ENCODE peak calls at places on chromosome 19, in nine cellular contexts. One of them, this sample, is unnamed. For H3K36me3, the result is how much of the 10 kb centered on the place peaks cover.

GRCh38 chr19:40613669-40614594 is 12.8 kb downstream of the LTBP4 start:
- DNase-seq in tibial nerve: peak
- DNase-seq in adrenal gland: peak
- DNase-seq in adipocyte: peak
- DNase-seq in stomach: peak
- DNase-seq in thoracic aorta: no peak
- DNase-seq in left lung: peak
- DNase-seq in IMR-90: peak
- DNase-seq in upper lobe of left lung: peak
- DNase-seq in this sample: peak

GRCh38 chr19:10780368-10780767 is 55.6 kb downstream of the TMED1 start:
- DNase-seq in tibial nerve: no peak
- DNase-seq in adrenal gland: peak
- DNase-seq in adipocyte: no peak
- DNase-seq in stomach: no peak
- DNase-seq in thoracic aorta: no peak
- DNase-seq in left lung: peak
- DNase-seq in IMR-90: peak
- DNase-seq in upper lobe of left lung: peak
- DNase-seq in this sample: no peak

GRCh38 chr19:29667941-29668340 is 2.7 kb downstream of the PLEKHF1 start:
- DNase-seq in tibial nerve: no peak
- DNase-seq in adrenal gland: no peak
- DNase-seq in adipocyte: no peak
- DNase-seq in stomach: peak
- DNase-seq in thoracic aorta: no peak
- DNase-seq in left lung: no peak
- DNase-seq in IMR-90: no peak
- DNase-seq in upper lobe of left lung: peak
- DNase-seq in this sample: no peak

GRCh38 chr19:8500158-8500557 is 2.3 kb downstream of the PRAM1 start:
- DNase-seq in tibial nerve: no peak
- DNase-seq in adrenal gland: no peak
- DNase-seq in adipocyte: no peak
- DNase-seq in stomach: no peak
- DNase-seq in thoracic aorta: no peak
- DNase-seq in left lung: no peak
- DNase-seq in IMR-90: no peak
- DNase-seq in upper lobe of left lung: peak
- DNase-seq in this sample: no peak

GRCh38 chr19:51338563-51339312 is 3.2 kb downstream of the VSIG10L start:
- DNase-seq in tibial nerve: peak
- DNase-seq in adrenal gland: peak
- DNase-seq in adipocyte: peak
- DNase-seq in stomach: peak
- DNase-seq in thoracic aorta: peak
- DNase-seq in left lung: peak
- DNase-seq in IMR-90: peak
- DNase-seq in upper lobe of left lung: peak
- DNase-seq in this sample: peak

GRCh38 chr19:55486971-55487883 is 1.0 kb upstream of the SSC5D start:
- DNase-seq in tibial nerve: peak
- DNase-seq in adrenal gland: peak
- DNase-seq in adipocyte: peak
- DNase-seq in stomach: no peak
- DNase-seq in thoracic aorta: no peak
- DNase-seq in left lung: peak
- DNase-seq in IMR-90: peak
- DNase-seq in upper lobe of left lung: no peak
- DNase-seq in this sample: peak

GRCh38 chr19:6086081-6086858 is 24.0 kb downstream of the RFX2 start:
- DNase-seq in tibial nerve: no peak
- DNase-seq in adrenal gland: no peak
- DNase-seq in adipocyte: no peak
- DNase-seq in stomach: no peak
- DNase-seq in thoracic aorta: no peak
- DNase-seq in left lung: no peak
- DNase-seq in IMR-90: peak
- DNase-seq in upper lobe of left lung: no peak
- DNase-seq in this sample: no peak

GRCh38 chr19:14114439-14114838 is 3.1 kb downstream of the PRKACA start:
- DNase-seq in tibial nerve: no peak
- DNase-seq in adrenal gland: no peak
- DNase-seq in adipocyte: no peak
- DNase-seq in stomach: no peak
- DNase-seq in thoracic aorta: no peak
- DNase-seq in left lung: no peak
- DNase-seq in IMR-90: no peak
- DNase-seq in upper lobe of left lung: no peak
- DNase-seq in this sample: no peak

GRCh38 chr19:3844596-3844995 is 24.2 kb downstream of the ZFR2 start:
- DNase-seq in tibial nerve: no peak
- DNase-seq in adrenal gland: no peak
- DNase-seq in adipocyte: peak
- DNase-seq in stomach: no peak
- DNase-seq in thoracic aorta: no peak
- DNase-seq in left lung: no peak
- DNase-seq in IMR-90: peak
- DNase-seq in upper lobe of left lung: no peak
- DNase-seq in this sample: no peak

GRCh38 chr19:7618366-7618765 is 11.0 kb downstream of the XAB2 start:
- DNase-seq in tibial nerve: no peak
- DNase-seq in adrenal gland: peak
- DNase-seq in adipocyte: peak
- DNase-seq in stomach: peak
- DNase-seq in thoracic aorta: no peak
- DNase-seq in left lung: no peak
- DNase-seq in IMR-90: no peak
- DNase-seq in upper lobe of left lung: peak
- DNase-seq in this sample: no peak

GRCh38 chr19:416416-416815 is 7.5 kb upstream of the C2CD4C start:
- DNase-seq in tibial nerve: no peak
- DNase-seq in adrenal gland: no peak
- DNase-seq in adipocyte: no peak
- DNase-seq in stomach: no peak
- DNase-seq in thoracic aorta: no peak
- DNase-seq in left lung: no peak
- DNase-seq in IMR-90: no peak
- DNase-seq in upper lobe of left lung: peak
- DNase-seq in this sample: no peak

GRCh38 chr19:55638864-55639359 is 1.9 kb upstream of the ZNF580 start:
- DNase-seq in tibial nerve: no peak
- DNase-seq in adrenal gland: peak
- DNase-seq in adipocyte: peak
- DNase-seq in stomach: no peak
- DNase-seq in thoracic aorta: no peak
- DNase-seq in left lung: no peak
- DNase-seq in IMR-90: peak
- DNase-seq in upper lobe of left lung: no peak
- DNase-seq in this sample: no peak

GRCh38 chr19:39390460-39390758 is 497 bp downstream of the PAF1 start:
- DNase-seq in tibial nerve: no peak
- DNase-seq in adrenal gland: peak
- DNase-seq in adipocyte: peak
- DNase-seq in stomach: peak
- DNase-seq in thoracic aorta: no peak
- DNase-seq in left lung: no peak
- DNase-seq in IMR-90: no peak
- DNase-seq in upper lobe of left lung: peak
- DNase-seq in this sample: no peak

GRCh38 chr19:28422046-28422445 is 790.9 kb downstream of the UQCRFS1 start:
- DNase-seq in tibial nerve: no peak
- DNase-seq in adrenal gland: no peak
- DNase-seq in adipocyte: no peak
- DNase-seq in stomach: no peak
- DNase-seq in thoracic aorta: no peak
- DNase-seq in left lung: no peak
- DNase-seq in IMR-90: no peak
- DNase-seq in upper lobe of left lung: no peak
- DNase-seq in this sample: no peak

GRCh38 chr19:28469544-28469943 is 743.4 kb downstream of the UQCRFS1 start:
- DNase-seq in tibial nerve: no peak
- DNase-seq in adrenal gland: no peak
- DNase-seq in adipocyte: no peak
- DNase-seq in stomach: no peak
- DNase-seq in thoracic aorta: no peak
- DNase-seq in left lung: no peak
- DNase-seq in IMR-90: no peak
- DNase-seq in upper lobe of left lung: no peak
- DNase-seq in this sample: no peak

GRCh38 chr19:7113233-7113632 is 43.7 kb downstream of the ZNF557 start:
- DNase-seq in tibial nerve: no peak
- DNase-seq in adrenal gland: no peak
- DNase-seq in adipocyte: no peak
- DNase-seq in stomach: no peak
- DNase-seq in thoracic aorta: no peak
- DNase-seq in left lung: no peak
- DNase-seq in IMR-90: no peak
- DNase-seq in upper lobe of left lung: no peak
- DNase-seq in this sample: no peak

GRCh38 chr19:17725422-17726078 is 6.3 kb downstream of the MAP1S start:
- DNase-seq in tibial nerve: no peak
- DNase-seq in adrenal gland: no peak
- DNase-seq in adipocyte: no peak
- DNase-seq in stomach: no peak
- DNase-seq in thoracic aorta: no peak
- DNase-seq in left lung: no peak
- DNase-seq in IMR-90: no peak
- DNase-seq in upper lobe of left lung: no peak
- DNase-seq in this sample: no peak
- H3K36me3 ChIP-seq in tibial nerve: under half
- H3K36me3 ChIP-seq in adrenal gland: half or more
- H3K36me3 ChIP-seq in adipocyte: half or more
- H3K36me3 ChIP-seq in stomach: half or more
- H3K36me3 ChIP-seq in thoracic aorta: half or more
- H3K36me3 ChIP-seq in left lung: half or more
- H3K36me3 ChIP-seq in IMR-90: half or more
- H3K36me3 ChIP-seq in upper lobe of left lung: half or more
- H3K36me3 ChIP-seq in this sample: half or more

DNA sequence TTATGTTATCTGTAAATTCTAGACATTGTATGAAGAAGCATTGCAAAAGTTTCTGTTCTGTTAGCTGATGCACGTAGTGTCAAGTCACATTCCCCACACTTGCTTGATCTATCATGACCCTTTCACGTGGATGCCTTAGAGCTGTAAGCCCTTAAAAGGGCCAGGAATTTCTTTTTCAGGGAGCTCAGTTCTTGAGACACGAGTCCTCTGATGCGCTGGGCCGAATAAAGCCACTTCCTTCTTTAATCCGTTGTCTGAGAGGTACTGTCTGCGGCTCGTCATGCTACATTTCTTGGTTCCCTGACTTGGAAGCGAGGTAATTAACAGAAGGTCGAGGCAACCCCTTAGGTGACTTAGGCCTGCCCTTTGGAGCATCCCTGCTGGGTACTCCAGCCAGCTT is 5.8 kb downstream of the ZNF816 start:
- DNase-seq in tibial nerve: no peak
- DNase-seq in adrenal gland: no peak
- DNase-seq in adipocyte: no peak
- DNase-seq in stomach: no peak
- DNase-seq in thoracic aorta: no peak
- DNase-seq in left lung: no peak
- DNase-seq in IMR-90: no peak
- DNase-seq in upper lobe of left lung: no peak
- DNase-seq in this sample: no peak
- H3K36me3 ChIP-seq in tibial nerve: under half
- H3K36me3 ChIP-seq in adrenal gland: under half
- H3K36me3 ChIP-seq in adipocyte: under half
- H3K36me3 ChIP-seq in stomach: half or more
- H3K36me3 ChIP-seq in thoracic aorta: half or more
- H3K36me3 ChIP-seq in left lung: half or more
- H3K36me3 ChIP-seq in IMR-90: under half
- H3K36me3 ChIP-seq in upper lobe of left lung: under half
- H3K36me3 ChIP-seq in this sample: half or more

DNA sequence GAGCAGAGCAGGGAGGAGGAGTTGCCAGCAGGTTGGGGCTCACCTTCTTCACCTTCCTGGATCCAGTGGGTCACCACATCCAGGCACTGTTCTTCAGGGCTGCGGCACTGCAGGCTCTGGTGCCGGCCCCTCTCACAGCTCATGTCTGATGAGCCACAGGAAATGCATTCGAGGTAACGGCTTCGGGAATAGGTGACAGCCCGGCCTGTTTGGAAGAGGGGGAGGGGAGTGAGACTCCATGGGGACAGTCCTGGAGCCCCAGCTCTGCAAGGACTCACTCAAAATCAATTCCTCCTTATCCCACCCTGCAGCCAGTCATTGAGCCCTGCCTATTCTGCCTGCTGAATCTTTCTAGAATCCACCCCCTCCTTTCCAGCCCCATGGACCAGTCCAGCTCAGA is 13.5 kb downstream of the PLAUR start:
- DNase-seq in tibial nerve: no peak
- DNase-seq in adrenal gland: no peak
- DNase-seq in adipocyte: no peak
- DNase-seq in stomach: no peak
- DNase-seq in thoracic aorta: no peak
- DNase-seq in left lung: no peak
- DNase-seq in IMR-90: no peak
- DNase-seq in upper lobe of left lung: no peak
- DNase-seq in this sample: no peak
- H3K36me3 ChIP-seq in tibial nerve: under half
- H3K36me3 ChIP-seq in adrenal gland: under half
- H3K36me3 ChIP-seq in adipocyte: half or more
- H3K36me3 ChIP-seq in stomach: half or more
- H3K36me3 ChIP-seq in thoracic aorta: under half
- H3K36me3 ChIP-seq in left lung: half or more
- H3K36me3 ChIP-seq in IMR-90: half or more
- H3K36me3 ChIP-seq in upper lobe of left lung: half or more
- H3K36me3 ChIP-seq in this sample: under half

GRCh38 chr19:12723643-12724426 is at the start of gene TNPO2:
- DNase-seq in tibial nerve: no peak
- DNase-seq in adrenal gland: peak
- DNase-seq in adipocyte: peak
- DNase-seq in stomach: peak
- DNase-seq in thoracic aorta: no peak
- DNase-seq in left lung: peak
- DNase-seq in IMR-90: peak
- DNase-seq in upper lobe of left lung: peak
- DNase-seq in this sample: peak

GRCh38 chr19:12731337-12731736 is 3.1 kb downstream of the TRIR start:
- DNase-seq in tibial nerve: no peak
- DNase-seq in adrenal gland: no peak
- DNase-seq in adipocyte: no peak
- DNase-seq in stomach: no peak
- DNase-seq in thoracic aorta: no peak
- DNase-seq in left lung: no peak
- DNase-seq in IMR-90: no peak
- DNase-seq in upper lobe of left lung: no peak
- DNase-seq in this sample: no peak

GRCh38 chr19:12726988-12727316 is 3.2 kb upstream of the TNPO2 start:
- DNase-seq in tibial nerve: no peak
- DNase-seq in adrenal gland: no peak
- DNase-seq in adipocyte: no peak
- DNase-seq in stomach: no peak
- DNase-seq in thoracic aorta: no peak
- DNase-seq in left lung: no peak
- DNase-seq in IMR-90: no peak
- DNase-seq in upper lobe of left lung: no peak
- DNase-seq in this sample: no peak

GRCh38 chr19:12730054-12730453 is 4.4 kb downstream of the TRIR start:
- DNase-seq in tibial nerve: no peak
- DNase-seq in adrenal gland: no peak
- DNase-seq in adipocyte: no peak
- DNase-seq in stomach: no peak
- DNase-seq in thoracic aorta: no peak
- DNase-seq in left lung: no peak
- DNase-seq in IMR-90: no peak
- DNase-seq in upper lobe of left lung: no peak
- DNase-seq in this sample: no peak

GRCh38 chr19:12727745-12728433 is 4.2 kb upstream of the TNPO2 start:
- DNase-seq in tibial nerve: no peak
- DNase-seq in adrenal gland: no peak
- DNase-seq in adipocyte: no peak
- DNase-seq in stomach: no peak
- DNase-seq in thoracic aorta: no peak
- DNase-seq in left lung: no peak
- DNase-seq in IMR-90: no peak
- DNase-seq in upper lobe of left lung: no peak
- DNase-seq in this sample: no peak
- H3K36me3 ChIP-seq in tibial nerve: under half
- H3K36me3 ChIP-seq in adrenal gland: under half
- H3K36me3 ChIP-seq in adipocyte: under half
- H3K36me3 ChIP-seq in stomach: under half
- H3K36me3 ChIP-seq in thoracic aorta: under half
- H3K36me3 ChIP-seq in left lung: under half
- H3K36me3 ChIP-seq in IMR-90: under half
- H3K36me3 ChIP-seq in upper lobe of left lung: under half
- H3K36me3 ChIP-seq in this sample: under half

This sample was measured in heart left ventricle.